ENCODE peak calls at places on chromosomes 5 and 9, in five cellular contexts. M is sigmoid colon, O is transverse colon, F is GM12865, P is K562. A is an unnamed sample.

GRCh38 chr5:180197016-180197702 is 11.9 kb downstream of the RASGEF1C start:
- DNase-seq in M (no peak), O (no peak), F (no peak), P (no peak), A (no peak)

GRCh38 chr9:6788175-6789016 is 30.6 kb downstream of the KDM4C start:
- DNase-seq in M (peak), O (peak), F (no peak), P (no peak), A (no peak)

GRCh38 chr5:15904894-15905805 is 274.4 kb downstream of the MARCHF11 start:
- DNase-seq in M (no peak), O (no peak), F (no peak), P (no peak), A (no peak)

GRCh38 chr5:78215565-78215964 is 78.9 kb downstream of the AP3B1 start:
- DNase-seq in M (no peak), O (no peak), F (no peak), P (no peak), A (no peak)

GRCh38 chr9:117278020-117278419 is 136.8 kb downstream of the ASTN2 start:
- DNase-seq in M (no peak), O (no peak), F (no peak), P (no peak), A (no peak)

GRCh38 chr5:74648835-74649286 is 8.3 kb upstream of the ENC1 start:
- DNase-seq in M (no peak), O (no peak), F (peak), P (peak), A (no peak)

GRCh38 chr5:135206862-135207261 is 172.8 kb upstream of the PITX1 start:
- DNase-seq in M (no peak), O (no peak), F (no peak), P (no peak), A (peak)

GRCh38 chr5:31194458-31194808 is 947 bp downstream of the CDH6 start:
- DNase-seq in M (no peak), O (no peak), F (no peak), P (no peak), A (no peak)

GRCh38 chr9:136983167-136983566 is 374 bp downstream of the LCNL1 start:
- DNase-seq in M (no peak), O (no peak), F (no peak), P (no peak), A (no peak)

GRCh38 chr9:135992486-135993408 is 31.6 kb upstream of the UBAC1 start:
- DNase-seq in M (peak), O (peak), F (peak), P (peak), A (no peak)

GRCh38 chr5:54217826-54218503 is 92.4 kb downstream of the ARL15 start:
- DNase-seq in M (no peak), O (no peak), F (peak), P (peak), A (no peak)

GRCh38 chr5:15598294-15598902 is 98.4 kb downstream of the FBXL7 start:
- DNase-seq in M (no peak), O (no peak), F (peak), P (peak), A (no peak)

GRCh38 chr5:56532411-56532935 is 282.9 kb upstream of the MAP3K1 start:
- DNase-seq in M (no peak), O (no peak), F (no peak), P (no peak), A (no peak)

GRCh38 chr5:89968870-89969472 is 440.6 kb downstream of the CETN3 start:
- DNase-seq in M (no peak), O (no peak), F (no peak), P (no peak), A (no peak)

GRCh38 chr9:27280249-27280648 is 16.7 kb downstream of the EQTN start:
- DNase-seq in M (no peak), O (no peak), F (no peak), P (no peak), A (no peak)

GRCh38 chr5:64838803-64839202 is 70.1 kb downstream of the CWC27 start:
- DNase-seq in M (no peak), O (no peak), F (no peak), P (no peak), A (no peak)

GRCh38 chr5:850511-851006 is at the start of gene ZDHHC11:
- DNase-seq in M (peak), O (no peak), F (no peak), P (peak), A (no peak)

GRCh38 chr9:90038778-90039177 is 434.0 kb downstream of the GADD45G start:
- DNase-seq in M (no peak), O (no peak), F (no peak), P (no peak), A (no peak)

GRCh38 chr9:121038452-121039203 is 11.4 kb downstream of the C5 start:
- DNase-seq in M (no peak), O (no peak), F (no peak), P (no peak), A (no peak)

GRCh38 chr9:33042528-33042927 is 17.5 kb downstream of the DNAJA1 start:
- DNase-seq in M (no peak), O (no peak), F (no peak), P (no peak), A (no peak)

GRCh38 chr5:39256472-39256871 is 37.1 kb upstream of the FYB1 start:
- DNase-seq in M (no peak), O (peak), F (peak), P (no peak), A (no peak)

GRCh38 chr9:98994226-98995058 is 50.7 kb downstream of the COL15A1 start:
- DNase-seq in M (no peak), O (no peak), F (no peak), P (no peak), A (peak)

GRCh38 chr5:78824826-78825225 is 160.3 kb downstream of the ARSB start:
- DNase-seq in M (no peak), O (no peak), F (no peak), P (no peak), A (no peak)

GRCh38 chr9:121698627-121699270 is 47.3 kb downstream of the DAB2IP start:
- DNase-seq in M (no peak), O (no peak), F (no peak), P (peak), A (peak)

GRCh38 chr9:37119907-37120839 is at the start of gene ZCCHC7:
- DNase-seq in M (peak), O (peak), F (peak), P (peak), A (peak)

GRCh38 chr9:37119360-37119759 is 1.0 kb upstream of the ZCCHC7 start:
- DNase-seq in M (no peak), O (no peak), F (no peak), P (no peak), A (no peak)

GRCh38 chr9:37117956-37118355 is 2.4 kb upstream of the ZCCHC7 start:
- DNase-seq in M (no peak), O (no peak), F (no peak), P (no peak), A (no peak)

GRCh38 chr9:37126214-37126788 is 5.9 kb downstream of the ZCCHC7 start:
- DNase-seq in M (no peak), O (no peak), F (no peak), P (no peak), A (no peak)

DNA sequence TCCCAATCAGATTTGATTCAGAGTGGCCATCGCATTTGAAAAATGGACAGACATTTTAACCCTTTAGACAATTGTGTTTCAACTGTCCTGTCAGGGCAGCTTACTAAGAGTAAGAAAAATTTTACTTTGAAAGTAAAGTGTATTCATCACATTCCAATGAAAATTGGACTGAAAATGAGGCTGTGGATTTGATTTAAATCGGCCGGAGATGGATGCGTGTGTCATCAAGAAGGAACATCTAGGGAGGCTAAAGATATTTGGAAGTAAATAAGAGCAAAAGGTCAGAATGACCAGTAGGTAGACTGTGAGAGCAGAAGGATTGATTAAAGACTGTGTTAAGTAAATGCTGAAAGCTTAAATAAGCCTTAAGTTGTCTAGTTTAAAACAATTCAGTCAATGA is 1.5 kb downstream of the ZCCHC7 start:
- DNase-seq in M (no peak), O (no peak), F (no peak), P (no peak), A (no peak)
- TF ChIP-seq CTCF in M (no peak), O (no peak), F (no peak), P (no peak), A (no peak)

GRCh38 chr9:12403721-12404120 is 289.5 kb upstream of the TYRP1 start:
- DNase-seq in M (no peak), O (no peak), F (no peak), P (no peak), A (no peak)
- TF ChIP-seq CTCF in M (no peak), O (no peak), F (no peak), P (no peak), A (no peak)

GRCh38 chr9:130222833-130223232 is 42.7 kb upstream of the HMCN2 start:
- DNase-seq in M (no peak), O (no peak), F (no peak), P (no peak), A (no peak)

GRCh38 chr9:130217838-130218237 is 45.6 kb downstream of the NCS1 start:
- DNase-seq in M (no peak), O (no peak), F (no peak), P (no peak), A (no peak)

GRCh38 chr9:130225071-130225470 is 40.5 kb upstream of the HMCN2 start:
- DNase-seq in M (no peak), O (no peak), F (no peak), P (no peak), A (no peak)

GRCh38 chr9:130219661-130220081 is 45.9 kb upstream of the HMCN2 start:
- DNase-seq in M (no peak), O (no peak), F (no peak), P (no peak), A (no peak)

GRCh38 chr9:130220351-130220750 is 45.2 kb upstream of the HMCN2 start:
- DNase-seq in M (no peak), O (no peak), F (no peak), P (no peak), A (no peak)
- TF ChIP-seq CTCF in M (peak), O (peak), F (no peak), P (no peak), A (peak)

DNA sequence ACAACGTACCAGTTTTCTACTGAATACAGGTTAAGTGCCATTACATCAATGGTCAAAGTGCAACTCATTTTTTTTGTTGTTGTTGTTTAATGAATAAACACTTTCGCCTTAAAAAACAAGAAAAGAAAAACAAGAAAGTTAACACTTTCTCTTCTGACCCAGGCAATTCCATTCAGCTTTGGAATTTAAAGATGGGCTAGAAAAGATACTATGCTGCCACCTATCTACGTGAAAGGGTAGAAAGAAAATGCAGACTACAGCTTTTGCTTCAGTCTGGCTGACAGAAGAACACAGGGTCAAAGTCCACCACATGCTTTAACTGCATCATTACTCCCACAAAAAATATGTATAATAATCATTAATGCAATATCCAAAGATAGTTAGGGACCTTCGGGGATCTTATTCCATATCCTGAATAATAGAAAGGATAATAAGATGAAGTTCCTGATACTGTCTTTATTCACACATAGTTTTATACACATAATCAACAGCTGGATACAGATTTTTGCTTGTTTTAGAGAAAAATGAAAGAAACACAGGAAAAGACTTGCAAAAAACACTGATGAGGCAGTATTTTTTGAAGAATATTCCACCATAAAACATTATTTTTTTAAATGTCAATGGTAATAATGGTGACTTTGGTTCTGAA is 40.4 kb downstream of the ZDHHC21 start:
- DNase-seq in M (no peak), O (no peak), F (no peak), P (no peak), A (no peak)
- TF ChIP-seq CTCF in M (peak), O (peak), F (peak), P (peak), A (peak)

GRCh38 chr5:61744690-61745619 is 412.9 kb downstream of the ZSWIM6 start:
- DNase-seq in M (no peak), O (no peak), F (no peak), P (no peak), A (no peak)
- TF ChIP-seq CTCF in M (no peak), O (no peak), F (no peak), P (peak), A (no peak)

DNA sequence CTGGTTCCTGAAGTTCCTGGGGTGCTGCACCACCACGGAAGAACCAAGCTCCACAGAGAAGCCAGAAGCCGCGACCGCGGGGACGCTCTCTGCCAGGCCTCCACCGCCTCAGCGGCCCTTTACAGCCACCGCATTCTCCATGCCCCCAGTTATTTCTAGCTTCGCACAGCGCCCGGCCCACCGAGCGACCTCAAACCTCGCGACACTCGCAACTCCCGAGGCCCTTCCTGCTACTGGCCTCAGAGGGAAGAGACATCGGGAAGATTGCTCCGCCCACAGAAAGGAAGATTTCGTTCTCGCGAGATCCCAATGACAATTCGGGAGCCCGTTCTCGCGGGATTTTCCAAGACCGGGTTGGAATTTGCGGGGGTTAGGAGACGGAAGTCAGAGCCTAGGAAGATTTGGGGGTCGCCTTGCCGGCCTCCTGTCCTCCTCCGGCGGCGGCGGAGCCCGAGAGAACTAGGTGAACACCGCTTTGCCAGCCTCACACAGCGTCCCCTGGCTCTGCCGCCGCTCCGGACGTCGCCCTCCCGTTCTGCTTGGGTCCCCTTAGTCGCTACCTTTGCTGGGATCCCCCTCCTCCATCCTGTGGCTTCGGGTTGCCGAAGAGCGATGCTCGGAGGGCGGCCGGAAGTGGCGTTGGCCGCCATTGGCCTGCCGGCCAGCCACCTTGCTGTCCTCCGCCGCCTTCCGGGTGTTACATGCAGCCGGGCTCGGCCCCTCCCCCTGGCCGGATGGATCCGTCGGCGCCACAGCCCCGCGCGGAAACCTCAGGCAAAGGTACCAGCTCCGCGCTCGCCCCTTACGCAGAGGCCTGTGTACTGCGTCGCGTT is at the start of gene ERCC6L2:
- DNase-seq in M (peak), O (peak), F (peak), P (peak), A (peak)
- TF ChIP-seq CTCF in M (no peak), O (no peak), F (no peak), P (peak), A (peak)

GRCh38 chr5:174984863-174985262 is 260.5 kb downstream of the MSX2 start:
- DNase-seq in M (no peak), O (no peak), F (no peak), P (no peak), A (no peak)
- TF ChIP-seq CTCF in M (no peak), O (no peak), F (no peak), P (no peak), A (no peak)

DNA sequence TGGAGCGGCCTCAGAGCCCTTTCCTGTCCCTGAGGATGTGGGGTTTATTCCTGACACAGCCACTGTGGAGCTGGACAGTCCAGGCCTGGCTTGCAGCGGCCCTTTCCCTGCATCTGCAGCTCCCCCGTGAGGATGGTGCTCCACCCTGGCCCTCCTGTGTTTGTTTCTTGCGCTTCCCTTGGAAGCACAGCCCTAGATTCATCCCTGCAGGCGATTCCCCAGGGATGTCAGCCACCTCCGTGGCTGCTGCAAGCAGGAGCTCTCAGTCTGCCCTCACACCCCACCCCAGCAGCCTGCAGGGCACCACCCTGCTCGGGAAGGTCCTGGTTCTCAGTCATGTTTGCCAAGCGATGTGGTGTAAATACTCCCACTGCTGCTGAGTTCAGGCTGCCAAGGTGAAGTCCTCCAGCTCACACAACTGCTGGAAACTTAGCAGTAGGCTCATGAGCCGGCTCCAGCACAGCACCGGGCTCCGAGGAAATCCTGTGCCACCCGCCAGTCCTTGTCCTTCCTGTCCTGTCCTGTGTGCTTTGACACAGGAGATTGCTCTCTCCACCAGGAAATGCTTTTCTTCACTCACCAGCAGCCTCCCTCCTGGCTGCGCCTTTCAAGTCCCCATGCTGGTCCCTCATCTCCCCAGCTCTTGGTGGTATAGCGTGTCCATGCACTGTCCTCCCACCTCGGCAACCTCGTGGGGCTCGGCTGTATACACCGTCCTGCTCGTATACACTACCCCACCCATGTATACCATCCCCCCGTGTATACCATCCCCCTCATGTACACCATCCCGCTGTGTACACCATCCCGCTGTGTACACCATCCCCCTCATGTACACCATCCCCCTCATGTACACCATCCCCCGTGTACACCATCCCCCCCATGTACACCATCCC is 16.2 kb downstream of the ROPN1L start:
- DNase-seq in M (no peak), O (no peak), F (no peak), P (no peak), A (no peak)
- TF ChIP-seq CTCF in M (no peak), O (no peak), F (no peak), P (peak), A (no peak)

GRCh38 chr5:181203842-181204560 is 995 bp downstream of the TRIM7 start:
- DNase-seq in M (peak), O (no peak), F (no peak), P (peak), A (no peak)
- TF ChIP-seq CTCF in M (no peak), O (no peak), F (no peak), P (peak), A (no peak)

DNA sequence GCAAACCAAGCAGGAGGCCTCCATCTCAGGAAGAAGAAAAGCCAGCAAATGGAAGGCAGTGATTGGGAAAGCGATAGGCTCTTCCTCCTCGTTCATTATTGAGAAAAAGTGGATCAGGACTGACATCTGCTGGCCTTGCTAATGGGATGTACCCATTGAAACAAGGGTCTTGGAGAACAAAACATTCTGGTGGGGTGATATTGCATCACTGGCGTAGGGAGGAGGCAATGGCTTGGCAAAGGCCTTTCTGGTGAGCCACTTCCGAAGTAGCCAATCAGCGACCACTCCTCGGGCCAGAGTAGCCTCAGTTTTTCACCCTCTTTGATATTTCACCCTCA is 86.7 kb upstream of the NFIB start:
- DNase-seq in M (peak), O (peak), F (no peak), P (peak), A (no peak)
- TF ChIP-seq CTCF in M (peak), O (no peak), F (no peak), P (peak), A (peak)

A was measured in type B pancreatic cell.